ENCODE peak calls at places on chromosome 5, in four cellular contexts. T is CD8-positive, alpha-beta memory T cell; Y is activated naive CD4-positive, alpha-beta T cell treated with Interleukin-2 at 50 U/mL for 16 hours; M is glutamatergic neuron. E is an unnamed sample.

GRCh38 chr5:139635606-139636206 is 12.4 kb upstream of the CXXC5 start:
- DNase-seq in Y (no peak), M (peak; percentile 59), T (no peak), E (peak; percentile 33)

GRCh38 chr5:90301248-90301647 is 108.3 kb downstream of the CETN3 start:
- DNase-seq in T (no peak), M (no peak), Y (no peak), E (no peak)

GRCh38 chr5:145887217-145887616 is 14.4 kb upstream of the GRXCR2 start:
- DNase-seq in Y (no peak), M (no peak), T (no peak), E (no peak)

GRCh38 chr5:18465833-18466681 is 831.8 kb downstream of the TAF11L14 start:
- DNase-seq in Y (peak; percentile 17), M (peak; percentile 79), T (no peak), E (peak; percentile 51)

GRCh38 chr5:133606835-133607234 is 5.5 kb downstream of the FSTL4 start:
- DNase-seq in Y (no peak), M (no peak), T (no peak), E (no peak)

GRCh38 chr5:131533844-131534243 is 101.2 kb downstream of the RAPGEF6 start:
- DNase-seq in Y (no peak), M (no peak), T (no peak), E (no peak)

GRCh38 chr5:93076096-93076495 is 504.9 kb downstream of the NR2F1-AS1 start:
- DNase-seq in T (no peak), Y (no peak), M (no peak), E (no peak)

GRCh38 chr5:148957591-148958202 is 105.2 kb downstream of the SH3TC2 start:
- DNase-seq in Y (peak; percentile 52), M (peak; percentile 61), T (peak; percentile 66), E (no peak)

GRCh38 chr5:149618581-149619248 is 37.4 kb downstream of the ARHGEF37 start:
- DNase-seq in M (peak; percentile 56), Y (no peak), T (no peak), E (no peak)

GRCh38 chr5:54651482-54652076 is 134.0 kb downstream of the SNX18 start:
- DNase-seq in T (no peak), M (no peak), Y (no peak), E (no peak)